ENCODE peak calls at places on chromosome 15, in six cellular contexts. E is lower lobe of right lung; B is GM23248; V is body of pancreas; D is uterus; N is CD8-positive, alpha-beta T cell. K is an unnamed sample.
A peak's percentile ranks its signal among the peaks of the same experiment; 100 is the strongest.

GRCh38 chr15:61769557-61769956 is 290.7 kb downstream of the VPS13C start:
- DNase-seq in E (no peak), B (no peak), V (no peak), D (no peak), N (no peak), K (no peak)

GRCh38 chr15:51917493-51917892 is 54.1 kb downstream of the LEO1 start:
- DNase-seq in E (peak; percentile 52), B (peak; percentile 29), V (no peak), D (no peak), N (no peak), K (peak; percentile 33)

GRCh38 chr15:69298697-69299441 is at the start of gene PAQR5:
- DNase-seq in E (peak; percentile 81), B (peak; percentile 59), V (peak; percentile 66), D (no peak), N (no peak), K (peak; percentile 66)

GRCh38 chr15:57245130-57245529 is 131.2 kb upstream of the CGNL1 start:
- DNase-seq in E (no peak), B (no peak), V (no peak), D (no peak), N (no peak), K (no peak)

GRCh38 chr15:59191855-59192237 is 14.8 kb upstream of the LDHAL6B start:
- DNase-seq in E (no peak), B (peak; percentile 97), V (no peak), D (no peak), N (no peak), K (peak; percentile 81)

GRCh38 chr15:57085267-57085666 is 166.8 kb downstream of the TCF12 start:
- DNase-seq in E (no peak), B (no peak), V (no peak), D (no peak), N (no peak), K (no peak)

GRCh38 chr15:45618813-45619212 is 16.0 kb upstream of the SQOR start:
- DNase-seq in E (no peak), B (no peak), V (no peak), D (no peak), N (no peak), K (no peak)

GRCh38 chr15:64950888-64951287 is 38.8 kb downstream of the SPG21 start:
- DNase-seq in E (no peak), B (no peak), V (no peak), D (no peak), N (no peak), K (no peak)

GRCh38 chr15:67569668-67570067 is 27.2 kb downstream of the MAP2K5 start:
- DNase-seq in E (no peak), B (no peak), V (no peak), D (no peak), N (no peak), K (no peak)

GRCh38 chr15:61175024-61175423 is 54.1 kb downstream of the RORA start:
- DNase-seq in E (no peak), B (peak; percentile 29), V (no peak), D (no peak), N (no peak), K (no peak)

GRCh38 chr15:41778503-41778902 is 4.2 kb downstream of the MAPKBP1 start:
- DNase-seq in E (no peak), B (no peak), V (no peak), D (no peak), N (no peak), K (no peak)

GRCh38 chr15:95557226-95558046 is 773.1 kb upstream of the NR2F2 start:
- DNase-seq in E (no peak), B (peak; percentile 95), V (no peak), D (peak; percentile 22), N (no peak), K (peak; percentile 78)

GRCh38 chr15:38541046-38541445 is 23.6 kb downstream of the RASGRP1 start:
- DNase-seq in E (no peak), B (no peak), V (no peak), D (no peak), N (no peak), K (no peak)

GRCh38 chr15:33126559-33127290 is 67.8 kb downstream of the FMN1 start:
- DNase-seq in E (peak; percentile 70), B (peak; percentile 94), V (peak; percentile 71), D (peak; percentile 37), N (peak; percentile 69), K (peak; percentile 86)

GRCh38 chr15:89790661-89791060 is 14.5 kb downstream of the MESP2 start:
- DNase-seq in E (no peak), B (no peak), V (no peak), D (no peak), N (no peak), K (no peak)

GRCh38 chr15:99435138-99435695 is 130.6 kb upstream of the MEF2A start:
- DNase-seq in E (no peak), B (no peak), V (peak; percentile 63), D (peak; percentile 16), N (no peak), K (peak; percentile 56)

GRCh38 chr15:22795206-22796063 is 9.0 kb downstream of the NIPA1 start:
- DNase-seq in E (no peak), B (no peak), V (no peak), D (no peak), N (no peak), K (no peak)

GRCh38 chr15:29913528-29914135 is 91.4 kb upstream of the TJP1 start:
- DNase-seq in E (no peak), B (peak; percentile 81), V (no peak), D (no peak), N (no peak), K (no peak)

GRCh38 chr15:74630284-74631086 is 14.8 kb downstream of the CLK3 start:
- DNase-seq in E (no peak), B (peak; percentile 19), V (no peak), D (no peak), N (no peak), K (no peak)

GRCh38 chr15:83292317-83292716 is 7.9 kb upstream of the BNC1 start:
- DNase-seq in E (no peak), B (peak; percentile 90), V (no peak), D (no peak), N (no peak), K (no peak)

GRCh38 chr15:65394280-65394789 is 16.5 kb upstream of the IGDCC3 start:
- DNase-seq in E (no peak), B (no peak), V (no peak), D (no peak), N (no peak), K (no peak)

GRCh38 chr15:69762373-69763148 is 309.9 kb downstream of the RPLP1 start:
- DNase-seq in E (no peak), B (no peak), V (no peak), D (no peak), N (no peak), K (no peak)

GRCh38 chr15:43382310-43382709 is 11.4 kb downstream of the TUBGCP4 start:
- DNase-seq in E (no peak), B (no peak), V (no peak), D (no peak), N (no peak), K (no peak)

GRCh38 chr15:74869726-74870407 is 3.3 kb downstream of the SCAMP2 start:
- DNase-seq in E (peak; percentile 74), B (peak; percentile 29), V (peak; percentile 33), D (peak; percentile 20), N (no peak), K (peak; percentile 28)

GRCh38 chr15:90261811-90262210 is 3.7 kb upstream of the NGRN start:
- DNase-seq in E (no peak), B (peak; percentile 72), V (no peak), D (no peak), N (no peak), K (peak; percentile 75)

DNA sequence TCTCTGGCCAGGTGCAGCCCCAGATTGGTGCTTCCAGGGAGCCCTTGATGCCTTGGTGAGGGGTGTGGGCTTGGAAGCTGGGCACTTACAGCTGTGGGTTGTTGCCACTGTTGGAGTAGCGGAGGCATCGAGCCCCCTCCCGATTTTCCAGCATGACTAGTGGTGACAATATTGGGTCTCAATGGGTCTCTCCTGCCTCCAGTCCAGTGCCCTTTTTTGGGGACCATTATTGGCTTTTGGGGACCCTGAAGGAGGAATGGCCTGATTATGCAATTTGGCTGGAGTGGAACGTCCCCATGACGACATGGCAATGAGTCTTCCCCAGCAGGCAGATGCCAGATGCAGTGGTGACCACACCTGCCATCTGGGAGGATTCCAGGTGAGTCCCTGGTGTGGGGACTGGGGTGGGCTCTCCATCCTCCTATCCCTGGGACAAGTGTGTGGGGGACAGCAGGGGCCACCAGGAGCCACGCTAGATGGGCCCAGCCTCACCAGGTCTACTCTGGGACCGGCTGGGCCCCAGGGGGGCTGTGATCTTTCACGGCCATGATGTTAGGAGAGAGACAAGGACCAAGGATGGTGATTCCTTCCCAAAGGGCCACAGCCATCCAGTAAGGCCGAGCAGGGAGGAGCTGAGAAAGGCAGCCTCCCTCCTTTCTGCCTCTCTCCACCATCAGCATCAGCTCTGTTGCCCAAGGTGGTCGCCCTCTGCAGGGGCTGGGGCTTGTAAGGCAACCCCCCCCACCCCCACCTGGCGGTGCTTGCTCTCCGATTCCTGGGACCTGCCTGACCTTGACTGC is 196.8 kb downstream of the GOLGA6L6 start:
- DNase-seq in E (no peak), B (no peak), V (peak; percentile 6), D (no peak), N (no peak), K (no peak)
- H3K9me3 ChIP-seq in E (peaks cover 7% of the 10 kb centered on the region), B (no peaks in the 10 kb centered on the region), V (no peaks in the 10 kb centered on the region), D (peaks cover 12% of the 10 kb centered on the region), N (no peaks in the 10 kb centered on the region), K (peaks cover 36% of the 10 kb centered on the region)

GRCh38 chr15:76336254-76337046 is at the start of gene ISL2:
- DNase-seq in E (peak; percentile 84), B (peak; percentile 90), V (peak; percentile 36), D (no peak), N (peak; percentile 41), K (peak; percentile 88)
- H3K27me3 ChIP-seq in E (peaks cover 87% of the 10 kb centered on the region), B (peaks cover 46% of the 10 kb centered on the region), V (peaks cover 3% of the 10 kb centered on the region), D (peaks cover 66% of the 10 kb centered on the region), N (peaks cover 63% of the 10 kb centered on the region), K (no peaks in the 10 kb centered on the region)

DNA sequence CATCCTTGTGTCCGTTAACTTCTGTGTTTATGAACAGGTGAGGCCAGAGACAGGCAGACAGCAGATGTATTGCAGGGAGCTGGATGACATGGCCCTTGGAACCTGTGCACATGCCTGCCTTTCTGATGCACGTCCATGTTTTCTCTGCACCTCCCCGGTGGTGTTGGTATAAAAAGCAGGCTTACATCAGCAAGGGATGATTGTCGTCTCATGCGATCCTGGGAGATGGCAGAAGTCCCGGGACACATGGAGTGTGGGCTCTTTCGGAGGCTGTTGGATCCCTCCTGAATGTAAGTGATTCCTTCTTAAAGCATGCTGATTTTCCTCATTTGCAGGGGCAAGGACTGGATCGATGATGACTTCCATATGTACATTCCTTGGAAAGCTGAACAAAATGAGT is 134.8 kb downstream of the SNRPN start:
- DNase-seq in E (no peak), B (no peak), V (no peak), D (no peak), N (no peak), K (no peak)
- H3K9me3 ChIP-seq in E (peaks cover 99% of the 10 kb centered on the region), B (no peaks in the 10 kb centered on the region), V (no peaks in the 10 kb centered on the region), D (peaks cover 61% of the 10 kb centered on the region), N (peaks cover 48% of the 10 kb centered on the region), K (no peaks in the 10 kb centered on the region)

GRCh38 chr15:76328962-76329361 is 7.6 kb upstream of the ISL2 start:
- DNase-seq in E (no peak), B (peak; percentile 63), V (no peak), D (no peak), N (no peak), K (no peak)

GRCh38 chr15:76324066-76324465 is 12.5 kb upstream of the ISL2 start:
- DNase-seq in E (no peak), B (no peak), V (no peak), D (no peak), N (no peak), K (no peak)

GRCh38 chr15:76327191-76328105 is 9.1 kb upstream of the ISL2 start:
- DNase-seq in E (no peak), B (no peak), V (no peak), D (no peak), N (no peak), K (peak; percentile 55)

GRCh38 chr15:76328106-76328696 is 8.4 kb upstream of the ISL2 start:
- DNase-seq in E (no peak), B (no peak), V (no peak), D (no peak), N (no peak), K (no peak)

GRCh38 chr15:76325704-76326103 is 10.9 kb upstream of the ISL2 start:
- DNase-seq in E (no peak), B (no peak), V (no peak), D (no peak), N (no peak), K (no peak)
- H3K27me3 ChIP-seq in E (peaks cover 49% of the 10 kb centered on the region), B (peaks cover 9% of the 10 kb centered on the region), V (no peaks in the 10 kb centered on the region), D (peaks cover 6% of the 10 kb centered on the region), N (no peaks in the 10 kb centered on the region), K (no peaks in the 10 kb centered on the region)

K was measured in MG63.